ENCODE peak calls at places on chromosomes 3 and 15, in nine cellular contexts. One of them, this sample, is unnamed.

GRCh38 chr3:156448300-156448699 is 106.6 kb downstream of the SSR3 start:
- DNase-seq in ascending aorta: no peak
- DNase-seq in fibroblast of mammary gland: peak; percentile 62
- DNase-seq in A549: peak; percentile 36
- DNase-seq in CD8-positive, alpha-beta memory T cell: peak; percentile 10
- DNase-seq in heart left ventricle: no peak
- DNase-seq in HFF-Myc: no peak
- DNase-seq in upper lobe of right lung: no peak
- DNase-seq in skeletal muscle cell: no peak
- DNase-seq in this sample: peak; percentile 54

GRCh38 chr3:136332776-136333175 is 82.6 kb downstream of the PCCB start:
- DNase-seq in ascending aorta: no peak
- DNase-seq in fibroblast of mammary gland: peak; percentile 77
- DNase-seq in A549: no peak
- DNase-seq in CD8-positive, alpha-beta memory T cell: no peak
- DNase-seq in heart left ventricle: no peak
- DNase-seq in HFF-Myc: no peak
- DNase-seq in upper lobe of right lung: no peak
- DNase-seq in skeletal muscle cell: peak; percentile 52
- DNase-seq in this sample: peak; percentile 48

GRCh38 chr3:142586803-142587406 is 8.4 kb upstream of the ATR start:
- DNase-seq in ascending aorta: peak; percentile 75
- DNase-seq in fibroblast of mammary gland: peak; percentile 83
- DNase-seq in A549: peak; percentile 84
- DNase-seq in CD8-positive, alpha-beta memory T cell: peak; percentile 43
- DNase-seq in heart left ventricle: no peak
- DNase-seq in HFF-Myc: peak; percentile 78
- DNase-seq in upper lobe of right lung: no peak
- DNase-seq in skeletal muscle cell: peak; percentile 38
- DNase-seq in this sample: peak; percentile 71

GRCh38 chr15:89105147-89105546 is 16.9 kb downstream of the ABHD2 start:
- DNase-seq in ascending aorta: no peak
- DNase-seq in fibroblast of mammary gland: peak; percentile 96
- DNase-seq in A549: no peak
- DNase-seq in CD8-positive, alpha-beta memory T cell: no peak
- DNase-seq in heart left ventricle: no peak
- DNase-seq in HFF-Myc: peak; percentile 81
- DNase-seq in upper lobe of right lung: no peak
- DNase-seq in skeletal muscle cell: peak; percentile 92
- DNase-seq in this sample: peak; percentile 87

GRCh38 chr3:98240133-98240532 is 23.9 kb upstream of the OR5H6 start:
- DNase-seq in ascending aorta: no peak
- DNase-seq in fibroblast of mammary gland: no peak
- DNase-seq in A549: no peak
- DNase-seq in CD8-positive, alpha-beta memory T cell: no peak
- DNase-seq in heart left ventricle: no peak
- DNase-seq in HFF-Myc: no peak
- DNase-seq in upper lobe of right lung: no peak
- DNase-seq in skeletal muscle cell: no peak
- DNase-seq in this sample: no peak

GRCh38 chr3:150737874-150738679 is 24.9 kb downstream of the SIAH2 start:
- DNase-seq in ascending aorta: no peak
- DNase-seq in fibroblast of mammary gland: peak; percentile 62
- DNase-seq in A549: no peak
- DNase-seq in CD8-positive, alpha-beta memory T cell: no peak
- DNase-seq in heart left ventricle: no peak
- DNase-seq in HFF-Myc: no peak
- DNase-seq in upper lobe of right lung: no peak
- DNase-seq in skeletal muscle cell: no peak
- DNase-seq in this sample: peak; percentile 60

GRCh38 chr3:58668247-58668646 is 1.7 kb upstream of the FAM3D start:
- DNase-seq in ascending aorta: no peak
- DNase-seq in fibroblast of mammary gland: no peak
- DNase-seq in A549: no peak
- DNase-seq in CD8-positive, alpha-beta memory T cell: no peak
- DNase-seq in heart left ventricle: no peak
- DNase-seq in HFF-Myc: no peak
- DNase-seq in upper lobe of right lung: no peak
- DNase-seq in skeletal muscle cell: no peak
- DNase-seq in this sample: no peak

GRCh38 chr3:122563717-122564025 is 429 bp downstream of the PARP9 start:
- DNase-seq in ascending aorta: no peak
- DNase-seq in fibroblast of mammary gland: peak; percentile 11
- DNase-seq in A549: no peak
- DNase-seq in CD8-positive, alpha-beta memory T cell: no peak
- DNase-seq in heart left ventricle: peak; percentile 32
- DNase-seq in HFF-Myc: no peak
- DNase-seq in upper lobe of right lung: no peak
- DNase-seq in skeletal muscle cell: no peak
- DNase-seq in this sample: no peak

DNA sequence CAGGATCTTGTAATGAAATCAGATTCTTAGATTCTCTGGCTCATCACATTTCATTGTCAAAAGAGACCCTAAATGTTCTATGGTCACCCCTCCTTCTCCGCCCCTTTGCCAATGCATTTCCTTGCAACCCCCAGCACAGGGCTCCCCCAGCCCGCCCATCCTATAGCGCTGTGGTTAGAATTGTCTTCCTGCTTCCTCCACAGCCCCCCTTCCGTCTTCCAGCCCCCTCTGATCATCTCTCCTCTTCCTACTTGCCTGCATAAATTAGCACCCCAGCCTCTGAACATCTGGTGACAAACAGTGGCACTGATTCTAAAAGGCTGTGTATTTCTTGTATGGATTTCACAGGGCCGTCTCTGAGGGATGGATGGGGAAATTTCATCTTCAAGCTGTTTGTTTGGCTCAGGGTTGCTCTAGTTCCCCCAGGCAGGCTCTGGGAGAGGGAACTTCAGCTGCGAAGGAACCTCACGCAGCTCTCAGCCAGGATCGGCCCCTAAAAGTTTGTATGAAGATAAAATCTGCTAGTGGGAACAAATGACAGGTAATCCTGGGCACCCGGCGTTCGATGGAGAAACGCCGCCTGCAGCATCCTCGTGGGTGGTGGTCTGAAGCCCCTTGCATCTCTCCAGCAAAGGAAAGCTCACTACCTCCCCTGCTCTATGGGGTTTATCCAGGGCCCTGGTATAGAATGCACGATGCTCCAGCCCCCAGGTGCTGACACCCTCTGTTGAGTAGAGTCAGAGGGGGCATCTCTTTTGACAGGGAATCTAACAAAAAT is 83.0 kb downstream of the WNT7A start:
- DNase-seq in ascending aorta: no peak
- DNase-seq in fibroblast of mammary gland: no peak
- DNase-seq in A549: no peak
- DNase-seq in CD8-positive, alpha-beta memory T cell: no peak
- DNase-seq in heart left ventricle: no peak
- DNase-seq in HFF-Myc: no peak
- DNase-seq in upper lobe of right lung: peak; percentile 43
- DNase-seq in skeletal muscle cell: no peak
- DNase-seq in this sample: no peak
- H3K4me3 ChIP-seq in ascending aorta: no peak overlapping the region
- H3K4me3 ChIP-seq in fibroblast of mammary gland: no peak overlapping the region
- H3K4me3 ChIP-seq in A549: no peak overlapping the region
- H3K4me3 ChIP-seq in CD8-positive, alpha-beta memory T cell: no peak overlapping the region
- H3K4me3 ChIP-seq in heart left ventricle: no peak overlapping the region
- H3K4me3 ChIP-seq in HFF-Myc: no peak overlapping the region
- H3K4me3 ChIP-seq in upper lobe of right lung: no peak overlapping the region
- H3K4me3 ChIP-seq in skeletal muscle cell: no peak overlapping the region
- H3K4me3 ChIP-seq in this sample: no peak overlapping the region

DNA sequence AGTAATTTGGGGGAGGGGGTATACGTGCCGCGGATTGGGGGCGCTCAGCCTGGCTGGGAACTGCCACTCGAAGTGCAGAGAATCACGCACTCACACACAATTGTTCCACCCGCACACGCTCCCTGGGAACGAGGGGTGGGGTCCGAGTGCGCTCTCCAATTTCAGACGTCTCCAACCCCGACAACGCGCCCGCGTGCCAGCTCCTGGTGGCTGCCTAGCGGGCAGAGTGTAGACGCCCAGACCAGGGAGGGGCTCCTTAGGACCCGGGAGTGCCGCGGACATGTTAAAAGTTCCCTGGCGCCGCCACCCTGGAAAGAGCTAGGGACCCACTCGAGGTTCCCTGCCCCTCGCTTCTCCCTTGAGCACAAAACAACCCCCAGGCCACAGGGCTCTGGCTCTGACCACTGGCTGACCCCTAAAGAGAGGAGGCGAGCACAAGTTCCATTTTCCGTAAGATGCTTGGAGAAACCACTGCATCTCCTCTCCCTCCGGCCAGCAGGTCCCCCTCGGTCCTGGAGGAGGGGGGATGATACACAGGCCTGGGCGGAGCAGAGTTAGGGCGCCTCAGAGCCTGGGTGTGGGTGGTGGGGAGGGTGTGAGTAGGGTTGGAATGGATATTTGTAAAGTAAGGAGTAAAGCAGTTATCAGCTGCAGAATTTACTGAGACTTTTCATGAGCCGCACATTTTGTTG is 897 bp upstream of the ANKRD63 start:
- DNase-seq in ascending aorta: no peak
- DNase-seq in fibroblast of mammary gland: no peak
- DNase-seq in A549: no peak
- DNase-seq in CD8-positive, alpha-beta memory T cell: no peak
- DNase-seq in heart left ventricle: no peak
- DNase-seq in HFF-Myc: no peak
- DNase-seq in upper lobe of right lung: no peak
- DNase-seq in skeletal muscle cell: no peak
- DNase-seq in this sample: no peak
- H3K4me3 ChIP-seq in ascending aorta: no peak overlapping the region
- H3K4me3 ChIP-seq in fibroblast of mammary gland: no peak overlapping the region
- H3K4me3 ChIP-seq in A549: no peak overlapping the region
- H3K4me3 ChIP-seq in CD8-positive, alpha-beta memory T cell: no peak overlapping the region
- H3K4me3 ChIP-seq in heart left ventricle: no peak overlapping the region
- H3K4me3 ChIP-seq in HFF-Myc: no peak overlapping the region
- H3K4me3 ChIP-seq in upper lobe of right lung: no peak overlapping the region
- H3K4me3 ChIP-seq in skeletal muscle cell: no peak overlapping the region
- H3K4me3 ChIP-seq in this sample: no peak overlapping the region

GRCh38 chr3:38138347-38139190 is at the start of gene MYD88:
- DNase-seq in ascending aorta: peak; percentile 91
- DNase-seq in fibroblast of mammary gland: peak; percentile 43
- DNase-seq in A549: peak; percentile 55
- DNase-seq in CD8-positive, alpha-beta memory T cell: peak; percentile 85
- DNase-seq in heart left ventricle: peak; percentile 91
- DNase-seq in HFF-Myc: no peak
- DNase-seq in upper lobe of right lung: peak; percentile 94
- DNase-seq in skeletal muscle cell: no peak
- DNase-seq in this sample: peak; percentile 45

GRCh38 chr3:38139191-38139590 is 730 bp downstream of the MYD88 start:
- DNase-seq in ascending aorta: peak; percentile 61
- DNase-seq in fibroblast of mammary gland: no peak
- DNase-seq in A549: no peak
- DNase-seq in CD8-positive, alpha-beta memory T cell: no peak
- DNase-seq in heart left ventricle: no peak
- DNase-seq in HFF-Myc: no peak
- DNase-seq in upper lobe of right lung: peak; percentile 59
- DNase-seq in skeletal muscle cell: no peak
- DNase-seq in this sample: no peak

GRCh38 chr3:38141173-38141951 is 2.9 kb downstream of the MYD88 start:
- DNase-seq in ascending aorta: peak; percentile 37
- DNase-seq in fibroblast of mammary gland: no peak
- DNase-seq in A549: no peak
- DNase-seq in CD8-positive, alpha-beta memory T cell: no peak
- DNase-seq in heart left ventricle: no peak
- DNase-seq in HFF-Myc: no peak
- DNase-seq in upper lobe of right lung: no peak
- DNase-seq in skeletal muscle cell: no peak
- DNase-seq in this sample: no peak

GRCh38 chr3:38140326-38141172 is 2.1 kb downstream of the MYD88 start:
- DNase-seq in ascending aorta: peak; percentile 59
- DNase-seq in fibroblast of mammary gland: no peak
- DNase-seq in A549: no peak
- DNase-seq in CD8-positive, alpha-beta memory T cell: no peak
- DNase-seq in heart left ventricle: no peak
- DNase-seq in HFF-Myc: no peak
- DNase-seq in upper lobe of right lung: peak; percentile 49
- DNase-seq in skeletal muscle cell: no peak
- DNase-seq in this sample: no peak

GRCh38 chr3:38139652-38140051 is 1.2 kb downstream of the MYD88 start:
- DNase-seq in ascending aorta: peak; percentile 53
- DNase-seq in fibroblast of mammary gland: no peak
- DNase-seq in A549: no peak
- DNase-seq in CD8-positive, alpha-beta memory T cell: no peak
- DNase-seq in heart left ventricle: no peak
- DNase-seq in HFF-Myc: no peak
- DNase-seq in upper lobe of right lung: peak; percentile 49
- DNase-seq in skeletal muscle cell: no peak
- DNase-seq in this sample: no peak
- H3K4me3 ChIP-seq in ascending aorta: peak overlapping the region; percentile 88
- H3K4me3 ChIP-seq in fibroblast of mammary gland: peak overlapping the region; percentile 79
- H3K4me3 ChIP-seq in A549: no peak overlapping the region
- H3K4me3 ChIP-seq in CD8-positive, alpha-beta memory T cell: peak overlapping the region; percentile 97
- H3K4me3 ChIP-seq in heart left ventricle: peak overlapping the region; percentile 29
- H3K4me3 ChIP-seq in HFF-Myc: peak overlapping the region; percentile 80
- H3K4me3 ChIP-seq in upper lobe of right lung: peak overlapping the region; percentile 83
- H3K4me3 ChIP-seq in skeletal muscle cell: peak overlapping the region; percentile 76
- H3K4me3 ChIP-seq in this sample: peak overlapping the region; percentile 82

GRCh38 chr3:190562866-190563525 is 49.1 kb downstream of the IL1RAP start:
- DNase-seq in ascending aorta: no peak
- DNase-seq in fibroblast of mammary gland: no peak
- DNase-seq in A549: no peak
- DNase-seq in CD8-positive, alpha-beta memory T cell: no peak
- DNase-seq in heart left ventricle: no peak
- DNase-seq in HFF-Myc: no peak
- DNase-seq in upper lobe of right lung: no peak
- DNase-seq in skeletal muscle cell: no peak
- DNase-seq in this sample: no peak

GRCh38 chr3:190557311-190557710 is 43.4 kb downstream of the IL1RAP start:
- DNase-seq in ascending aorta: no peak
- DNase-seq in fibroblast of mammary gland: no peak
- DNase-seq in A549: no peak
- DNase-seq in CD8-positive, alpha-beta memory T cell: no peak
- DNase-seq in heart left ventricle: no peak
- DNase-seq in HFF-Myc: no peak
- DNase-seq in upper lobe of right lung: no peak
- DNase-seq in skeletal muscle cell: no peak
- DNase-seq in this sample: no peak

GRCh38 chr3:190558316-190558715 is 44.4 kb downstream of the IL1RAP start:
- DNase-seq in ascending aorta: no peak
- DNase-seq in fibroblast of mammary gland: no peak
- DNase-seq in A549: no peak
- DNase-seq in CD8-positive, alpha-beta memory T cell: no peak
- DNase-seq in heart left ventricle: no peak
- DNase-seq in HFF-Myc: no peak
- DNase-seq in upper lobe of right lung: no peak
- DNase-seq in skeletal muscle cell: no peak
- DNase-seq in this sample: no peak

GRCh38 chr3:190558796-190559195 is 44.9 kb downstream of the IL1RAP start:
- DNase-seq in ascending aorta: no peak
- DNase-seq in fibroblast of mammary gland: no peak
- DNase-seq in A549: no peak
- DNase-seq in CD8-positive, alpha-beta memory T cell: no peak
- DNase-seq in heart left ventricle: no peak
- DNase-seq in HFF-Myc: no peak
- DNase-seq in upper lobe of right lung: no peak
- DNase-seq in skeletal muscle cell: no peak
- DNase-seq in this sample: no peak

DNA sequence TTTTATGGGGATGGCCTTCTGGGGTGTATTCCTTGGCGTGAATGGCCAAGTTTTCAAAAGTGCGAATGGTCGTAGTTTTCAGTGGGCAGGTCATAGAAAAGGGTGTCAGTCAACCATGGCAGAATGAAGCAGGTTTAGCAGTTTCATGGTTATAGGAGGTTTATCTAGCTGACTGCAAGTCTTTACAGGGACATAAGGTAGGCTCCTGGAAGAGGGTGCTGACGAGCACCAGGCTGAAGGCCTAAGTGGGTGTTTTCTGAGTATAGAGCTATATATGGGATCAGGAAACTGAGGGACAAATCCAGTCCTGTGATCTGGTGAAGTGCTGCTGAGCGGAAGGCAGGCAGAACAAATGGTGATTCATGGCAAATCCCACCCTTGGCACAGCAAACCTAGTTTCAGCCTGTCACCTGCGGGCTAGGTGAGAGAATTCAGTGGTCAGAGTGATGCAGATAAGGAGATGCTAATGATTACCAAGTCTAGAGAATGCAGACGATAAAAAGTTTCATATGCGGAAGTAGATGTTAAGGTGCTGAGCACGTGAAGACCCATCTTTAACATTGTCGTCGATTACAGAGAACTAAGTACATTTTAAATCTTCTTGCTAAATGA is 46.5 kb downstream of the IL1RAP start:
- DNase-seq in ascending aorta: no peak
- DNase-seq in fibroblast of mammary gland: no peak
- DNase-seq in A549: no peak
- DNase-seq in CD8-positive, alpha-beta memory T cell: no peak
- DNase-seq in heart left ventricle: no peak
- DNase-seq in HFF-Myc: no peak
- DNase-seq in upper lobe of right lung: no peak
- DNase-seq in skeletal muscle cell: no peak
- DNase-seq in this sample: no peak
- H3K4me3 ChIP-seq in ascending aorta: no peak overlapping the region
- H3K4me3 ChIP-seq in fibroblast of mammary gland: no peak overlapping the region
- H3K4me3 ChIP-seq in A549: no peak overlapping the region
- H3K4me3 ChIP-seq in CD8-positive, alpha-beta memory T cell: no peak overlapping the region
- H3K4me3 ChIP-seq in heart left ventricle: no peak overlapping the region
- H3K4me3 ChIP-seq in HFF-Myc: no peak overlapping the region
- H3K4me3 ChIP-seq in upper lobe of right lung: no peak overlapping the region
- H3K4me3 ChIP-seq in skeletal muscle cell: no peak overlapping the region
- H3K4me3 ChIP-seq in this sample: no peak overlapping the region